ENCODE peak calls at places on chromosomes 1 and 21, in ten cellular contexts. J is IMR-90, D is upper lobe of right lung, M is uterus, B is right atrium auricular region, Z is K562, X is DND-41, C is transverse colon, H is pancreas, G is tibial artery. Y is an unnamed sample.
A peak's percentile ranks its signal among the peaks of the same experiment; 100 is the strongest.

GRCh38 chr1:152002960-152003359 is 9.3 kb upstream of the S100A10 start:
- DNase-seq in M (no peak), Z (no peak), D (no peak), C (no peak), G (no peak), B (no peak), J (no peak), X (peak; percentile 11), H (no peak), Y (no peak)

GRCh38 chr1:102919659-102920058 is 188.7 kb downstream of the COL11A1 start:
- DNase-seq in D (no peak), H (no peak), G (no peak), X (no peak), B (no peak), J (peak; percentile 79), Z (no peak), C (no peak), M (no peak), Y (no peak)

GRCh38 chr21:40512590-40512989 is 334.4 kb downstream of the DSCAM start:
- DNase-seq in B (no peak), G (no peak), X (peak; percentile 41), M (no peak), Z (peak; percentile 52), H (no peak), D (no peak), C (no peak), J (no peak), Y (no peak)

GRCh38 chr1:101284021-101284420 is 47.2 kb downstream of the S1PR1 start:
- DNase-seq in H (no peak), J (no peak), B (peak; percentile 26), D (no peak), G (no peak), M (no peak), X (no peak), Z (no peak), C (no peak), Y (no peak)

GRCh38 chr1:167860231-167860923 is 53.6 kb downstream of the ADCY10 start:
- DNase-seq in M (no peak), H (no peak), G (no peak), J (peak; percentile 69), X (no peak), C (no peak), Z (no peak), B (no peak), D (no peak), Y (no peak)

GRCh38 chr1:89660086-89660946 is 27.4 kb downstream of the LRRC8C start:
- DNase-seq in H (no peak), B (no peak), M (no peak), X (no peak), D (no peak), Z (no peak), J (peak; percentile 20), G (no peak), C (no peak), Y (no peak)

GRCh38 chr1:212479188-212479587 is 46.5 kb downstream of the NENF start:
- DNase-seq in J (no peak), B (no peak), C (no peak), H (no peak), M (no peak), X (no peak), G (no peak), Z (no peak), D (no peak), Y (no peak)

GRCh38 chr1:86758570-86758969 is 54.2 kb downstream of the SH3GLB1 start:
- DNase-seq in X (no peak), M (no peak), J (no peak), G (no peak), Z (no peak), H (peak; percentile 56), C (peak; percentile 78), B (no peak), D (no peak), Y (no peak)

GRCh38 chr1:33372162-33372561 is 51.3 kb upstream of the A3GALT2 start:
- DNase-seq in C (no peak), B (no peak), G (no peak), Z (no peak), H (no peak), X (no peak), J (no peak), M (no peak), D (no peak), Y (no peak)

GRCh38 chr1:235908742-235909520 is 42.2 kb upstream of the LYST start:
- DNase-seq in M (no peak), C (no peak), B (no peak), Z (no peak), D (no peak), G (peak; percentile 77), J (peak; percentile 82), H (no peak), X (no peak), Y (no peak)

GRCh38 chr1:78005755-78006154 is 1.0 kb downstream of the DNAJB4 start:
- DNase-seq in B (no peak), M (peak; percentile 36), J (peak; percentile 94), X (no peak), D (no peak), G (no peak), Z (no peak), C (peak; percentile 17), H (no peak), Y (no peak)

GRCh38 chr21:35102488-35103407 is 53.6 kb upstream of the RUNX1 start:
- DNase-seq in G (peak; percentile 76), M (no peak), Z (peak; percentile 40), B (peak; percentile 62), D (no peak), J (peak; percentile 33), X (peak; percentile 89), C (peak; percentile 29), H (no peak), Y (no peak)

GRCh38 chr1:200778766-200779165 is 40.1 kb downstream of the CAMSAP2 start:
- DNase-seq in H (no peak), X (no peak), D (no peak), C (no peak), B (no peak), M (no peak), J (no peak), Z (no peak), G (no peak), Y (no peak)

GRCh38 chr1:116716391-116716790 is 37.8 kb upstream of the CD2 start:
- DNase-seq in J (no peak), C (no peak), H (no peak), X (no peak), B (no peak), G (no peak), Z (no peak), D (no peak), M (no peak), Y (no peak)

GRCh38 chr1:155892801-155893200 is 18.3 kb downstream of the RIT1 start:
- DNase-seq in X (no peak), M (no peak), D (no peak), H (no peak), B (no peak), C (no peak), J (peak; percentile 89), G (no peak), Z (no peak), Y (no peak)

GRCh38 chr1:165869343-165869742 is 41.9 kb downstream of the UCK2 start:
- DNase-seq in B (no peak), J (no peak), G (no peak), C (no peak), Z (no peak), H (no peak), M (no peak), X (no peak), D (no peak), Y (no peak)
- TF ChIP-seq CTCF in B (no peak), J (peak; percentile 29), G (no peak), C (no peak), Z (no peak), H (no peak), M (no peak), X (no peak), D (no peak), Y (no peak)

DNA sequence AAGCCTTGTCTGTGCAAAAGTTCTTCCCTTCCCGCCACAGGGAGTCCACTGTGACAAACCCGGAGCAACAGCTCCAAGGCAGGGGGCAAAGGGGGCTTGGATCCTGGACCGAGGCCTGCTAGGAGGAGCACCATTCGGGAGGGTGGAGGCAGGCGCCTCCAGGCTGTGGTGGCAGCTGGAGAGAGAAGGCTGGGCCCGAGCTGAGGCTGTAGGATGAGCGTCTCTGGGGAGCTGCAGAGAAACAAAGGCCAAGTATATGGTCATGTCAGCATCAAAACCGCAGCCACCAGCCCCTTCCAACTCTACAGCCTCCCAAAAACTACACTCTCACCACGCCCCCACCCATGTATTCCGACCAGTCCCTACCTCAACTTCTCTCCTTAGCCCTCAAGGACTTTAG is 579 bp downstream of the SH3BP5L start:
- DNase-seq in X (no peak), G (peak; percentile 65), H (no peak), C (no peak), D (peak; percentile 61), B (no peak), J (no peak), Z (peak; percentile 37), M (no peak), Y (peak; percentile 63)
- H3K4me1 ChIP-seq in X (peaks cover 59% of the 10 kb centered on the region), G (peaks cover 39% of the 10 kb centered on the region), H (peaks cover 24% of the 10 kb centered on the region), C (peaks cover 38% of the 10 kb centered on the region), D (peaks cover 54% of the 10 kb centered on the region), B (no peaks in the 10 kb centered on the region), J (peaks cover 24% of the 10 kb centered on the region), Z (peaks cover 27% of the 10 kb centered on the region), M (no peaks in the 10 kb centered on the region), Y (peaks cover 51% of the 10 kb centered on the region)

DNA sequence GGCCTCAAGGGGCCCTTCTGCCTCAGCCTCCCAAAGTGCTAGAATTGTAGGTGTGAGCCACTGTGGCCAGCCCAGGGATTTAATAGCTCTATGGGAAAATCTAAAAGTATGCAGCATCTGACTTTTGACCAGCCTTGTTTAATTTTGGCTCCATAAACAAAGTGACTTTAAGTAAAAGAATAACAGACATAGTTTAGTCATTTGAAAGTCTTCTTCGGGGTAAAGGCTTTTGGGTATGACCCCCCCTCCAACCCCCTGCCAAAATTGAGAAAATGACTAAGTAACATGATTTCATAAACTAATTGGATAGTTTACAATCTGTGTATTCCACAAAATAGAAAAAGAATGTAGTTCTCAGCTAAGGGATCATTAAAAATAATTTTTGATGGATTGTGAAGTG is 17.0 kb downstream of the GPBP1L1 start:
- DNase-seq in D (no peak), J (peak; percentile 67), C (no peak), Z (no peak), H (no peak), X (no peak), M (no peak), G (no peak), B (no peak), Y (no peak)
- H3K4me3 ChIP-seq in D (no peak overlapping the region), J (no peak overlapping the region), C (no peak overlapping the region), Z (no peak overlapping the region), H (no peak overlapping the region), X (no peak overlapping the region), M (no peak overlapping the region), G (no peak overlapping the region), B (no peak overlapping the region), Y (no peak overlapping the region)

DNA sequence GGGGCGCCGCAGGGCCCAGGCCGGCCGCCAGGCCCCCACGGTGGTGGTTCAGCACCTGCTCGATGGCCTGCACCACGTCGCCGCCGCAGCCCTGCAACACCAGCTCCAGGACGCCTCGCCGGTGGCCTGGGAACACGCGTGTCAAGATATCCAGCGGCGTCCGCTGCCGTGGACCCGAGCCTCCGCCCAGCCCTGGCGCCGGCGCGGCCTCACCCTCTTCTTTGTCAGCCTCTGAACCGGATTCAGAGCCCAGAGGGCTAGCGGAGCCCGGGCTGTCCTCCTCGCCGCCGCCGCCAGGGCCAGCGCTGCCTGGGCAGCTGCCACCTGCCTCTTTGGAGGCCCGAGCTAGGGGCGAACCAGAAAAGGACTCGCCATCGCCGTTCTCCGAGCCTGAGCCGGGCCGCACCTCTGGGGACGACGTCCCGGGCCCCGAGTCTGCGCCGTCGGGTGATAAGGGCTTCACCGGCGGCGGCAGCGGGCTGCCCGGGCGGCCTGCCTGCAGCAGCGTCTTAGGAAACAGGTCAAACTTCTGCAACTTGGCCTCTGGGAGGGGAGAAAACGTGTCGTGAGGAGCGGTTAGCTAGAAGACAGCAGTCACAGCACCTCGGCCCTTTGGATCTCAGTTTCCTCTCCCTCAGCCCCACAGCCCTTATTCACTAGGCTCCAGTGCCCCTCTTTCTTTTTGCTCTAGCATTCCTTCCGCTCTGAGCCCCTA is 3.9 kb downstream of the DMRTA2 start:
- DNase-seq in D (no peak), H (peak; percentile 67), C (no peak), Z (peak; percentile 12), X (no peak), J (no peak), M (no peak), B (no peak), G (no peak), Y (no peak)
- TF ChIP-seq CTCF in D (no peak), H (peak; percentile 9), C (no peak), Z (no peak), X (no peak), J (no peak), M (no peak), B (no peak), G (no peak), Y (no peak)